ENCODE peak calls at places on chromosomes 4 and X, in seven cellular contexts. W is IMR-90; B is hepatocyte; K is PC-9; G is foreskin fibroblast; O is CD4-positive, alpha-beta memory T cell; R is lower leg skin. S is an unnamed sample.

GRCh38 chr4:168153596-168154440 is 61.5 kb downstream of the ANXA10 start:
- DNase-seq in W (peak), B (peak), K (peak), G (peak), O (peak), R (peak), S (peak)

GRCh38 chr4:92304636-92305035 is 870 bp downstream of the GRID2 start:
- DNase-seq in W (no peak), B (peak), K (no peak), G (peak), O (no peak), R (no peak), S (no peak)

GRCh38 chr4:113406723-113407016 is 354.9 kb downstream of the CAMK2D start:
- DNase-seq in W (no peak), B (no peak), K (no peak), G (no peak), O (no peak), R (no peak), S (no peak)

GRCh38 chr4:96736352-96736889 is 896.5 kb downstream of the PDHA2 start:
- DNase-seq in W (no peak), B (peak), K (peak), G (no peak), O (no peak), R (no peak), S (no peak)

GRCh38 chrX:147072747-147073146 is 258.2 kb upstream of the CXorf51A start:
- DNase-seq in W (no peak), B (no peak), K (no peak), G (no peak), O (no peak), R (no peak), S (no peak)

GRCh38 chr4:120209706-120210105 is 143.1 kb upstream of the MAD2L1 start:
- DNase-seq in W (no peak), B (no peak), K (no peak), G (no peak), O (no peak), R (no peak), S (no peak)

GRCh38 chr4:102518703-102519131 is 17.6 kb downstream of the NFKB1 start:
- DNase-seq in W (no peak), B (no peak), K (no peak), G (no peak), O (peak), R (no peak), S (no peak)

GRCh38 chrX:141439651-141440050 is 144.9 kb downstream of the SPANXA1 start:
- DNase-seq in W (peak), B (no peak), K (no peak), G (no peak), O (no peak), R (no peak), S (no peak)

GRCh38 chrX:130224810-130225209 is 43.9 kb downstream of the ZNF280C start:
- DNase-seq in W (no peak), B (peak), K (no peak), G (peak), O (no peak), R (no peak), S (no peak)

GRCh38 chr4:40516651-40517050 is 113.0 kb downstream of the RBM47 start:
- DNase-seq in W (no peak), B (peak), K (peak), G (no peak), O (no peak), R (no peak), S (no peak)

GRCh38 chr4:67918428-67918827 is 34.6 kb upstream of the TMPRSS11D start:
- DNase-seq in W (no peak), B (no peak), K (no peak), G (no peak), O (no peak), R (no peak), S (no peak)

GRCh38 chrX:153662266-153662665 is 11.3 kb downstream of the PNCK start:
- DNase-seq in W (peak), B (peak), K (no peak), G (peak), O (peak), R (peak), S (no peak)

GRCh38 chr4:188735082-188735481 is 595.8 kb downstream of the TRIML1 start:
- DNase-seq in W (no peak), B (no peak), K (no peak), G (no peak), O (no peak), R (no peak), S (no peak)

GRCh38 chrX:21373637-21374162 is 518 bp upstream of the CNKSR2 start:
- DNase-seq in W (no peak), B (no peak), K (peak), G (peak), O (peak), R (no peak), S (no peak)
- H3K4me3 ChIP-seq in W (peak), B (peak), K (peak), G (peak), O (peak), R (peak), S (peak)

DNA sequence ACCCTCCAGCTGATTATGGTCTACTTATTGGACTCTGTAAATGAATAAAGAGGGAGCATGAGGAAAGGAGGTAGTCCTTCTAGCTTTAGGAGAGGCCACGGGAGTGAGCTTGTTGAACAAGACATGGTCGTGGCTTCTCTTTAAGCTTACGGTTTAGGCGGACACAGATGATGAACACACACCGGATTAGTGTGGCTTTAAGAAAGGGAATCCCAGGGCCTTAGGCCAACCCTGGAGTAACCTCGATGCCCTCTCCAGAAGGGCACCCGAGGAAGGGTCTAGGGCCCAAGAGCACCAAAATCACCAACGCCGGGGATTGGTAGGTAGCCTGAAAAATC is 39.4 kb downstream of the ERVMER34-1 start:
- DNase-seq in W (no peak), B (no peak), K (no peak), G (no peak), O (no peak), R (no peak), S (no peak)
- H3K4me3 ChIP-seq in W (peak), B (no peak), K (peak), G (peak), O (peak), R (no peak), S (peak)

DNA sequence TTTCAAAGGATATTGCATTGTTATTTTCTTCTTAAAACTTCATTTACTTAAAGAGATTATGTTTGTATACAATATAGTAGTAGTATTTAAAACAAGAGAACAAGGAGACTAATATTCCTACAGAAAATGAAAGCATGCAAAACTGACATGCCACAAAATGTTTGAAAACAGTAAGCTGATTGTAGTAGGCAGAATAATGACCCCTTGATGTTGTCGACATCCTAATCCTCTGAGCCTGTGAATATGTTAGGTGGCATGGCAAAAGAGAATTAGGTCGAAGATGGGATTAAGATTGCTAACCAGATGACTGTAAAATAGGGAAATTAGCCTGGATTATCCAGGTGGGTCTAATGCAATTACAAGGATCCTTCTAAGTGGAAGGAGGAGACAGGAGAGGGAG is 522.2 kb upstream of the NR3C2 start:
- DNase-seq in W (no peak), B (no peak), K (no peak), G (no peak), O (no peak), R (no peak), S (no peak)
- H3K4me3 ChIP-seq in W (no peak), B (no peak), K (no peak), G (no peak), O (no peak), R (no peak), S (no peak)

DNA sequence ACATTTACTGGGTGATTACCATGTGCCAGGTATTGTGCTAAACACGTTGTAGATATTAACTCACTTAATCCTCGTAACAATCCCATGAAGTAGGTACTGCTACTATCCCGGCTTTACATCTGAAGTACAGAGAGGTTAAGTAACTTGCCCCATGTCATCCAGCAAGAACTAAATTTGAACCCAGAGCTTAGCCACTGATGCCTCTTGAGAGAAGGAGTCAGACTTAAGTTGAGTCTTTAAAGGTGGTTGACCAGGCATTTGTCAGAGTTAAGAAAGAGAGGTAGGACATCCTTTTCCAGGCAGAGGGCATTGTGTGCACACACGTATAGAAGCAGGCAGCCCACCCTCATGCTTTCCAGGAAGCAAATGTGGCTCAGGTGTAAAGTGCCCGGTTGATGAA is 431 bp upstream of the CD38 start:
- DNase-seq in W (no peak), B (no peak), K (no peak), G (no peak), O (no peak), R (no peak), S (no peak)
- H3K4me3 ChIP-seq in W (no peak), B (no peak), K (no peak), G (no peak), O (no peak), R (no peak), S (peak)

GRCh38 chr4:38670061-38670894 is 6.3 kb downstream of the KLF3 start:
- DNase-seq in W (no peak), B (no peak), K (no peak), G (no peak), O (no peak), R (no peak), S (no peak)

GRCh38 chr4:38671594-38671943 is 7.6 kb downstream of the KLF3 start:
- DNase-seq in W (no peak), B (no peak), K (no peak), G (no peak), O (peak), R (no peak), S (no peak)

GRCh38 chr4:38669233-38669632 is 5.2 kb downstream of the KLF3 start:
- DNase-seq in W (no peak), B (no peak), K (no peak), G (no peak), O (no peak), R (no peak), S (no peak)

GRCh38 chr4:38672247-38673071 is 8.5 kb downstream of the KLF3 start:
- DNase-seq in W (no peak), B (no peak), K (no peak), G (no peak), O (no peak), R (no peak), S (no peak)

GRCh38 chr4:38670939-38671593 is 7.1 kb downstream of the KLF3 start:
- DNase-seq in W (no peak), B (no peak), K (no peak), G (peak), O (no peak), R (no peak), S (no peak)
- H3K4me3 ChIP-seq in W (no peak), B (no peak), K (peak), G (no peak), O (peak), R (no peak), S (no peak)

DNA sequence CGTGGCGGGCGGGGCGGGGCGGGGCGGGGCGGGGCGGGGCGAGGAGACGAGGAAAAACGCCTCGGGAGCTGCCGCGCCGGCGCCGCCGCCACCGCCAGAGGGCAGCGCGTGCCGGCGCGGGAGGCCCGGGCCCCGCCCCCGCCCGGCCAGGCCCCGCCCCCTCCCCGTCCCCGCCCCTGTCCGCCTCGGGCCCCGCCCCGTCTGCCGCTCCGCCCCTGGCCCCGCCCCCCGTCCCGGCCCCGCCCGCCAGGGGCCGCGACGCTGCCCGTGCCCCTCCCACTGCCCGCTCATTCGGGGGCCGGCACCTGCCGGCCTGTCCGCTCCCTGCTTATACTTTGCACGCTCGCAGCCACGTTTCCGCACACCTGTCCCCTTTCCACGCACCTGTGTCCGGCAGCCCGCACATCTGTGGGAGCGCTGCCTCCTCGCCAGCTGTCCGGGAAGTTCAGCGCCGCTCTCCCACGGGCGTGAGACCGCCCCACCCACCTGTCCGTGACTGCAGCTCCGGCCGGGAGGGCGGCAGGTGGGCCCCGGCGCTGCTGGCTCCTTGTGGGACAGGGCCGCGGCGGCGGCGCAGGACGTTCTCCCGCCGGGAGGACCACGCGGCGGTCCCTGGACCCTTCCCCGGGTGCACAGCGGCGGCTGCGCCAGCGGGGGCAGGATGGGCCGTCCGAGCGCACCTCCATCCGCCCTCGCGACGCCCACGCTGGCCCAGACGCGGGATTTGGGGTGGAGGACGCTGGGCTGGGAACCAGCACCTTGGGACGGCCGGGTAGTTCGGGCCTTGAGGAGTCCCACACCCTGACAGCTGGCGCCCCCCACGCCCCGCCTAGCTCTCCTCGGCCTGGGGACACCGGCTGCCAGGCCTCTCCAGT is 1.5 kb upstream of the FGFRL1 start:
- DNase-seq in W (peak), B (peak), K (peak), G (peak), O (peak), R (peak), S (no peak)
- H3K4me3 ChIP-seq in W (peak), B (peak), K (peak), G (peak), O (peak), R (peak), S (peak)

GRCh38 chr4:6250984-6251295 is 18.7 kb upstream of the WFS1 start:
- DNase-seq in W (no peak), B (no peak), K (no peak), G (no peak), O (no peak), R (no peak), S (no peak)
- H3K4me3 ChIP-seq in W (no peak), B (no peak), K (no peak), G (no peak), O (no peak), R (no peak), S (no peak)